ENCODE peak calls at places on chromosome 22, in seven cellular contexts. One of them, this sample, is unnamed.

GRCh38 chr22:35523167-35523928 is 17.3 kb upstream of the RASD2 start:
- DNase-seq in fibroblast of mammary gland: no peak
- DNase-seq in HTR-8/SVneo: no peak
- DNase-seq in activated CD4-positive, alpha-beta T cell treated with anti-CD3 and anti-CD28 coated beads for 4 hours: no peak
- DNase-seq in stimulated activated CD4-positive, alpha-beta T cell treated with anti-CD3 and anti-CD28 coated beads, TNF-alpha, amount 100 ng/mL, for 24 hours: no peak
- DNase-seq in NCI-H2081: peak
- DNase-seq in T-helper 2 cell: no peak
- DNase-seq in this sample: no peak

GRCh38 chr22:24969588-24970301 is 17.2 kb downstream of the KIAA1671 start:
- DNase-seq in fibroblast of mammary gland: no peak
- DNase-seq in HTR-8/SVneo: no peak
- DNase-seq in activated CD4-positive, alpha-beta T cell treated with anti-CD3 and anti-CD28 coated beads for 4 hours: no peak
- DNase-seq in stimulated activated CD4-positive, alpha-beta T cell treated with anti-CD3 and anti-CD28 coated beads, TNF-alpha, amount 100 ng/mL, for 24 hours: no peak
- DNase-seq in NCI-H2081: no peak
- DNase-seq in T-helper 2 cell: no peak
- DNase-seq in this sample: no peak

GRCh38 chr22:48263431-48263765 is 1500.9 kb downstream of the TBC1D22A start:
- DNase-seq in fibroblast of mammary gland: no peak
- DNase-seq in HTR-8/SVneo: no peak
- DNase-seq in activated CD4-positive, alpha-beta T cell treated with anti-CD3 and anti-CD28 coated beads for 4 hours: no peak
- DNase-seq in stimulated activated CD4-positive, alpha-beta T cell treated with anti-CD3 and anti-CD28 coated beads, TNF-alpha, amount 100 ng/mL, for 24 hours: no peak
- DNase-seq in NCI-H2081: no peak
- DNase-seq in T-helper 2 cell: no peak
- DNase-seq in this sample: no peak

GRCh38 chr22:49645257-49645656 is 182.4 kb downstream of the BRD1 start:
- DNase-seq in fibroblast of mammary gland: no peak
- DNase-seq in HTR-8/SVneo: no peak
- DNase-seq in activated CD4-positive, alpha-beta T cell treated with anti-CD3 and anti-CD28 coated beads for 4 hours: no peak
- DNase-seq in stimulated activated CD4-positive, alpha-beta T cell treated with anti-CD3 and anti-CD28 coated beads, TNF-alpha, amount 100 ng/mL, for 24 hours: no peak
- DNase-seq in NCI-H2081: no peak
- DNase-seq in T-helper 2 cell: no peak
- DNase-seq in this sample: no peak

GRCh38 chr22:44180706-44181032 is at the start of gene PARVG:
- DNase-seq in fibroblast of mammary gland: no peak
- DNase-seq in HTR-8/SVneo: no peak
- DNase-seq in activated CD4-positive, alpha-beta T cell treated with anti-CD3 and anti-CD28 coated beads for 4 hours: peak
- DNase-seq in stimulated activated CD4-positive, alpha-beta T cell treated with anti-CD3 and anti-CD28 coated beads, TNF-alpha, amount 100 ng/mL, for 24 hours: peak
- DNase-seq in NCI-H2081: no peak
- DNase-seq in T-helper 2 cell: no peak
- DNase-seq in this sample: no peak

GRCh38 chr22:21079493-21079892 is 33.7 kb downstream of the LRRC74B start:
- DNase-seq in fibroblast of mammary gland: no peak
- DNase-seq in HTR-8/SVneo: no peak
- DNase-seq in activated CD4-positive, alpha-beta T cell treated with anti-CD3 and anti-CD28 coated beads for 4 hours: no peak
- DNase-seq in stimulated activated CD4-positive, alpha-beta T cell treated with anti-CD3 and anti-CD28 coated beads, TNF-alpha, amount 100 ng/mL, for 24 hours: no peak
- DNase-seq in NCI-H2081: no peak
- DNase-seq in T-helper 2 cell: no peak
- DNase-seq in this sample: no peak

GRCh38 chr22:50098052-50098451 is 8.2 kb downstream of the MOV10L1 start:
- DNase-seq in fibroblast of mammary gland: no peak
- DNase-seq in HTR-8/SVneo: no peak
- DNase-seq in activated CD4-positive, alpha-beta T cell treated with anti-CD3 and anti-CD28 coated beads for 4 hours: no peak
- DNase-seq in stimulated activated CD4-positive, alpha-beta T cell treated with anti-CD3 and anti-CD28 coated beads, TNF-alpha, amount 100 ng/mL, for 24 hours: no peak
- DNase-seq in NCI-H2081: no peak
- DNase-seq in T-helper 2 cell: no peak
- DNase-seq in this sample: no peak

GRCh38 chr22:38706101-38706884 is 549 bp downstream of the GTPBP1 start:
- DNase-seq in fibroblast of mammary gland: peak
- DNase-seq in HTR-8/SVneo: no peak
- DNase-seq in activated CD4-positive, alpha-beta T cell treated with anti-CD3 and anti-CD28 coated beads for 4 hours: peak
- DNase-seq in stimulated activated CD4-positive, alpha-beta T cell treated with anti-CD3 and anti-CD28 coated beads, TNF-alpha, amount 100 ng/mL, for 24 hours: peak
- DNase-seq in NCI-H2081: no peak
- DNase-seq in T-helper 2 cell: peak
- DNase-seq in this sample: no peak

GRCh38 chr22:47057916-47058585 is 295.6 kb downstream of the TBC1D22A start:
- DNase-seq in fibroblast of mammary gland: no peak
- DNase-seq in HTR-8/SVneo: no peak
- DNase-seq in activated CD4-positive, alpha-beta T cell treated with anti-CD3 and anti-CD28 coated beads for 4 hours: no peak
- DNase-seq in stimulated activated CD4-positive, alpha-beta T cell treated with anti-CD3 and anti-CD28 coated beads, TNF-alpha, amount 100 ng/mL, for 24 hours: no peak
- DNase-seq in NCI-H2081: no peak
- DNase-seq in T-helper 2 cell: no peak
- DNase-seq in this sample: no peak

GRCh38 chr22:22429374-22430108 is 79.0 kb downstream of the ZNF280B start:
- DNase-seq in fibroblast of mammary gland: no peak
- DNase-seq in HTR-8/SVneo: no peak
- DNase-seq in activated CD4-positive, alpha-beta T cell treated with anti-CD3 and anti-CD28 coated beads for 4 hours: no peak
- DNase-seq in stimulated activated CD4-positive, alpha-beta T cell treated with anti-CD3 and anti-CD28 coated beads, TNF-alpha, amount 100 ng/mL, for 24 hours: no peak
- DNase-seq in NCI-H2081: no peak
- DNase-seq in T-helper 2 cell: no peak
- DNase-seq in this sample: no peak

GRCh38 chr22:17990942-17991341 is 33.4 kb downstream of the MICAL3 start:
- DNase-seq in fibroblast of mammary gland: no peak
- DNase-seq in HTR-8/SVneo: no peak
- DNase-seq in activated CD4-positive, alpha-beta T cell treated with anti-CD3 and anti-CD28 coated beads for 4 hours: no peak
- DNase-seq in stimulated activated CD4-positive, alpha-beta T cell treated with anti-CD3 and anti-CD28 coated beads, TNF-alpha, amount 100 ng/mL, for 24 hours: no peak
- DNase-seq in NCI-H2081: no peak
- DNase-seq in T-helper 2 cell: no peak
- DNase-seq in this sample: no peak